ENCODE peak calls at places on chromosomes 11 and 22, in five cellular contexts. Y, E, S, R and G are unnamed samples.
A peak's percentile ranks its signal among the peaks of the same experiment; 100 is the strongest.

GRCh38 chr11:68749501-68750196 is 1.7 kb downstream of the TESMIN start:
- DNase-seq in Y (no peak), E (no peak), S (no peak), R (no peak), G (peak; percentile 15)

GRCh38 chr22:45310331-45311032 is 748 bp downstream of the FAM118A start:
- DNase-seq in R (no peak), Y (no peak), E (no peak), S (peak; percentile 26), G (no peak)

GRCh38 chr11:119149371-119150275 is 771 bp downstream of the ABCG4 start:
- DNase-seq in S (no peak), E (no peak), R (no peak), Y (no peak), G (peak; percentile 35)

GRCh38 chr11:114354076-114354475 is 46.2 kb downstream of the C11orf71 start:
- DNase-seq in E (peak; percentile 32), S (no peak), R (no peak), Y (no peak), G (no peak)

GRCh38 chr11:108562746-108563581 is 30.6 kb downstream of the EXPH5 start:
- DNase-seq in Y (no peak), S (no peak), E (no peak), R (no peak), G (no peak)

GRCh38 chr11:110971110-110971509 is 258.9 kb upstream of the ARHGAP20 start:
- DNase-seq in S (no peak), R (no peak), Y (no peak), E (no peak), G (no peak)

GRCh38 chr11:64314146-64314804 is 3.1 kb downstream of the TRMT112 start:
- DNase-seq in Y (no peak), S (no peak), R (no peak), E (no peak), G (no peak)

GRCh38 chr11:119845305-119845704 is 116.3 kb upstream of the NECTIN1 start:
- DNase-seq in E (no peak), S (no peak), Y (no peak), R (no peak), G (no peak)

GRCh38 chr22:37782340-37783168 is 25.2 kb upstream of the GCAT start:
- DNase-seq in R (no peak), S (no peak), E (no peak), Y (no peak), G (no peak)

GRCh38 chr22:40904101-40904500 is 42.2 kb upstream of the DNAJB7 start:
- DNase-seq in E (no peak), Y (no peak), S (no peak), R (no peak), G (no peak)